ENCODE peak calls at places on chromosomes 4 and X, in nine cellular contexts. S, M, C, P, N, G, V, Q and B are unnamed samples.

GRCh38 chr4:114109776-114110175 is 130.3 kb upstream of the ARSJ start:
- DNase-seq in G (peak), N (no peak), C (no peak), M (no peak), Q (no peak), S (no peak), P (no peak), V (no peak), B (no peak)

GRCh38 chr4:176435891-176436499 is 116.2 kb downstream of the SPCS3 start:
- DNase-seq in G (no peak), S (no peak), V (no peak), P (no peak), Q (no peak), M (no peak), C (no peak), N (peak), B (no peak)

GRCh38 chr4:100489316-100489715 is 28.5 kb downstream of the EMCN start:
- DNase-seq in C (no peak), G (peak), Q (no peak), S (no peak), N (peak), P (no peak), M (no peak), V (no peak), B (no peak)

GRCh38 chr4:1027916-1028240 is 16.5 kb downstream of the FGFRL1 start:
- DNase-seq in M (no peak), N (no peak), P (no peak), G (no peak), V (no peak), C (no peak), S (peak), Q (no peak), B (no peak)

GRCh38 chr4:16043820-16044554 is 39.8 kb downstream of the PROM1 start:
- DNase-seq in M (no peak), G (no peak), S (no peak), P (no peak), N (no peak), C (no peak), V (no peak), Q (no peak), B (no peak)

GRCh38 chr4:127140306-127140705 is 492.5 kb upstream of the INTU start:
- DNase-seq in N (peak), G (peak), M (no peak), C (no peak), Q (peak), V (no peak), P (no peak), S (no peak), B (no peak)

GRCh38 chrX:101219840-101220191 is 230 bp downstream of the DRP2 start:
- DNase-seq in C (no peak), G (peak), V (no peak), S (peak), Q (peak), N (peak), M (no peak), P (no peak), B (no peak)

GRCh38 chr4:122876456-122876855 is 45.9 kb downstream of the NUDT6 start:
- DNase-seq in P (no peak), M (no peak), G (peak), V (no peak), S (no peak), C (no peak), N (peak), Q (no peak), B (no peak)

GRCh38 chrX:12811658-12812057 is 20.4 kb downstream of the PRPS2 start:
- DNase-seq in N (no peak), V (no peak), M (no peak), S (no peak), C (no peak), P (no peak), G (no peak), Q (no peak), B (no peak)

GRCh38 chr4:106344324-106344970 is 24.1 kb downstream of the GIMD1 start:
- DNase-seq in G (peak), C (no peak), V (no peak), Q (no peak), N (peak), P (no peak), M (no peak), S (no peak), B (no peak)

GRCh38 chr4:108171541-108172230 is 3.0 kb upstream of the LEF1 start:
- DNase-seq in M (no peak), N (no peak), C (no peak), G (no peak), Q (no peak), S (no peak), V (no peak), P (no peak), B (no peak)

GRCh38 chr4:130511776-130512175 is 1415.8 kb downstream of the C4orf33 start:
- DNase-seq in G (peak), Q (no peak), S (no peak), M (no peak), N (peak), V (no peak), C (no peak), P (no peak), B (no peak)

GRCh38 chr4:42357325-42357724 is 40.0 kb upstream of the SHISA3 start:
- DNase-seq in G (no peak), C (no peak), N (no peak), Q (no peak), S (no peak), V (no peak), M (no peak), P (no peak), B (no peak)

GRCh38 chr4:19844436-19844835 is 407.3 kb upstream of the SLIT2 start:
- DNase-seq in M (peak), C (no peak), Q (no peak), G (peak), S (no peak), N (peak), P (no peak), V (no peak), B (peak)

GRCh38 chrX:17788439-17788838 is 51.1 kb downstream of the SCML1 start:
- DNase-seq in G (peak), S (peak), M (peak), N (peak), V (peak), C (no peak), Q (peak), P (peak), B (no peak)

GRCh38 chr4:13294961-13295605 is 189.1 kb downstream of the RAB28 start:
- DNase-seq in S (no peak), M (no peak), C (no peak), V (no peak), Q (no peak), N (no peak), P (no peak), G (no peak), B (no peak)

GRCh38 chr4:169621754-169622481 is 1.5 kb downstream of the CLCN3 start:
- DNase-seq in Q (no peak), M (no peak), G (peak), V (no peak), N (peak), S (no peak), C (no peak), P (no peak), B (no peak)

GRCh38 chrX:131747173-131747572 is 203.3 kb downstream of the OR13H1 start:
- DNase-seq in P (no peak), S (no peak), M (peak), N (no peak), C (no peak), G (no peak), Q (no peak), V (no peak), B (no peak)

GRCh38 chr4:44791842-44792241 is 65.5 kb upstream of the GNPDA2 start:
- DNase-seq in G (no peak), M (no peak), N (no peak), V (no peak), C (no peak), S (no peak), Q (no peak), P (no peak), B (no peak)

GRCh38 chr4:139584784-139585183 is 28.8 kb upstream of the SETD7 start:
- DNase-seq in M (no peak), P (no peak), V (no peak), N (no peak), G (peak), S (no peak), Q (no peak), C (no peak), B (no peak)

GRCh38 chrX:6778547-6779231 is 243.8 kb upstream of the VCX3A start:
- DNase-seq in V (no peak), S (peak), Q (no peak), G (no peak), C (no peak), P (no peak), M (no peak), N (no peak), B (no peak)

GRCh38 chrX:126551306-126551705 is 1.3 kb downstream of the DCAF12L1 start:
- DNase-seq in M (no peak), N (no peak), C (peak), S (no peak), G (no peak), V (no peak), P (no peak), Q (no peak), B (no peak)

GRCh38 chrX:40170830-40171512 is 73.2 kb upstream of the BCOR start:
- DNase-seq in M (no peak), G (no peak), C (no peak), S (peak), Q (no peak), N (no peak), V (no peak), P (no peak), B (no peak)

GRCh38 chr4:31458813-31459212 is 738.6 kb downstream of the PCDH7 start:
- DNase-seq in M (no peak), C (no peak), Q (peak), P (no peak), S (no peak), V (no peak), N (peak), G (peak), B (no peak)

GRCh38 chr4:188658958-188659522 is 519.8 kb downstream of the TRIML1 start:
- DNase-seq in C (no peak), N (no peak), Q (no peak), G (no peak), M (peak), S (no peak), V (no peak), P (no peak), B (no peak)

GRCh38 chrX:71533850-71534515 is 1.1 kb downstream of the OGT start:
- DNase-seq in V (peak), G (peak), P (peak), M (peak), N (peak), C (no peak), S (peak), Q (no peak), B (peak)

GRCh38 chr4:98688416-98689290 is 30.2 kb upstream of the TSPAN5 start:
- DNase-seq in N (peak), P (no peak), G (peak), C (no peak), Q (no peak), M (no peak), S (no peak), V (no peak), B (no peak)

GRCh38 chr4:89298788-89299152 is 8.8 kb downstream of the GPRIN3 start:
- DNase-seq in P (no peak), C (no peak), Q (no peak), G (peak), S (peak), V (no peak), N (peak), M (no peak), B (no peak)

GRCh38 chr4:88102029-88102428 is 56.4 kb downstream of the ABCG2 start:
- DNase-seq in M (no peak), N (no peak), S (no peak), P (no peak), C (no peak), G (no peak), V (no peak), Q (no peak), B (no peak)

GRCh38 chrX:119073200-119073905 is 560 bp downstream of the CT47C1 start:
- DNase-seq in V (no peak), N (no peak), C (no peak), M (peak), G (no peak), S (no peak), Q (no peak), P (no peak), B (no peak)

GRCh38 chr4:38872620-38873019 is 5.0 kb downstream of the FAM114A1 start:
- DNase-seq in M (no peak), P (no peak), G (peak), C (no peak), S (no peak), V (no peak), Q (no peak), N (peak), B (no peak)

GRCh38 chr4:139710073-139710472 is 44.5 kb downstream of the MGST2 start:
- DNase-seq in C (no peak), S (no peak), M (no peak), P (no peak), V (no peak), G (peak), N (no peak), Q (no peak), B (no peak)

GRCh38 chr4:81839347-81840042 is 367.8 kb upstream of the RASGEF1B start:
- DNase-seq in Q (no peak), S (no peak), V (no peak), C (no peak), P (no peak), N (no peak), G (no peak), M (no peak), B (no peak)

GRCh38 chr4:114296126-114296525 is 302.5 kb upstream of the UGT8 start:
- DNase-seq in C (peak), M (peak), G (no peak), S (no peak), P (peak), Q (no peak), N (no peak), V (no peak), B (no peak)

GRCh38 chrX:40373025-40373424 is 207.7 kb upstream of the ATP6AP2 start:
- DNase-seq in S (no peak), V (no peak), G (no peak), C (no peak), N (no peak), P (no peak), Q (no peak), M (no peak), B (no peak)

GRCh38 chr4:112514449-112515277 is 1.3 kb downstream of the NEUROG2 start:
- DNase-seq in N (no peak), C (no peak), S (no peak), Q (no peak), G (no peak), V (no peak), M (no peak), P (no peak), B (no peak)

GRCh38 chrX:42414057-42414456 is 363.9 kb downstream of the PPP1R2C start:
- DNase-seq in S (no peak), P (no peak), N (no peak), V (no peak), Q (no peak), M (no peak), C (no peak), G (no peak), B (no peak)

GRCh38 chrX:139202742-139203410 is 327.7 kb upstream of the F9 start:
- DNase-seq in P (no peak), M (peak), C (no peak), S (no peak), N (no peak), V (no peak), Q (no peak), G (no peak), B (peak)
- H3K4me3 ChIP-seq in P (no peak), M (no peak), C (no peak), S (peak), N (no peak), V (no peak), Q (no peak), G (no peak), B (peak)

GRCh38 chrX:128759745-128760144 is 707.5 kb upstream of the ACTRT1 start:
- DNase-seq in Q (no peak), S (no peak), M (no peak), V (no peak), G (no peak), N (peak), P (no peak), C (no peak), B (no peak)

GRCh38 chrX:128759177-128759576 is 707.0 kb upstream of the ACTRT1 start:
- DNase-seq in M (no peak), C (no peak), V (no peak), N (no peak), Q (no peak), S (no peak), P (no peak), G (no peak), B (no peak)

DNA sequence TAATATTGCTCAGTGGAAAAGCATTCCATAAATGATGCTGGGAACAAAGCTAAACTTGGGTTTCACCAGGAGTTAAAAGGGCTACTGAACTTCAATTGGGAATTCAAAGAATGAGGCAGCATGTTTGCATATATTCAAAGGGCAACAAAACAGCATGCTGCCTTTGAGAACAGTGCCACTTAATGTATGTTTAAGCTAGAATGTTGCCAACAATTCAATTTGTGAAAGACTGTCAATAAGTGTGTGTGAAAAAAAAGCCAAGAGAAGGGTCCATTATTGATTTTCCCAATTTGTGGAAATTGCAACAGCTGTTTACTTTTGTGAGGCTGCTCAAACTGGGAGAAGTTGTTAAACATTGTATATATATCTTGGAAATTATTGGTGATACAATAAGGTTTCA is 701.9 kb upstream of the ACTRT1 start:
- DNase-seq in V (no peak), G (no peak), N (no peak), P (no peak), S (no peak), M (no peak), Q (no peak), C (no peak), B (no peak)
- H3K4me3 ChIP-seq in V (no peak), G (no peak), N (no peak), P (no peak), S (no peak), M (no peak), Q (no peak), C (no peak), B (no peak)

GRCh38 chrX:129930941-129931410 is 25.0 kb downstream of the UTP14A start:
- DNase-seq in P (no peak), V (no peak), G (no peak), N (peak), C (no peak), S (peak), Q (no peak), M (no peak), B (no peak)
- H3K4me3 ChIP-seq in P (peak), V (peak), G (peak), N (peak), C (peak), S (peak), Q (peak), M (peak), B (peak)

GRCh38 chr4:6471303-6472007 is 959 bp downstream of the PPP2R2C start:
- DNase-seq in C (no peak), Q (no peak), P (no peak), V (no peak), S (no peak), M (no peak), N (no peak), G (peak), B (no peak)
- H3K4me3 ChIP-seq in C (peak), Q (peak), P (peak), V (no peak), S (peak), M (peak), N (peak), G (no peak), B (peak)